ENCODE peak calls at places on chromosome 13, in eight cellular contexts. One of them, this sample, is unnamed.

GRCh38 chr13:102021777-102022176 is 380.1 kb downstream of the FGF14 start:
- DNase-seq in mucosa of gallbladder: no peak
- DNase-seq in cardiac muscle cell: no peak
- DNase-seq in activated T-cell treated with anti-CD3 and anti-CD28 coated beads, Interleukin-2, amount 50 U/mL, for 4 hours: no peak
- DNase-seq in prostate gland: no peak
- DNase-seq in body of pancreas: no peak
- DNase-seq in ELR: no peak
- DNase-seq in left colon: no peak
- DNase-seq in this sample: no peak

GRCh38 chr13:73158851-73159250 is 100.0 kb downstream of the KLF5 start:
- DNase-seq in mucosa of gallbladder: no peak
- DNase-seq in cardiac muscle cell: no peak
- DNase-seq in activated T-cell treated with anti-CD3 and anti-CD28 coated beads, Interleukin-2, amount 50 U/mL, for 4 hours: no peak
- DNase-seq in prostate gland: no peak
- DNase-seq in body of pancreas: no peak
- DNase-seq in ELR: peak
- DNase-seq in left colon: no peak
- DNase-seq in this sample: no peak

GRCh38 chr13:20054586-20054985 is 96.1 kb downstream of the ZMYM2 start:
- DNase-seq in mucosa of gallbladder: no peak
- DNase-seq in cardiac muscle cell: no peak
- DNase-seq in activated T-cell treated with anti-CD3 and anti-CD28 coated beads, Interleukin-2, amount 50 U/mL, for 4 hours: no peak
- DNase-seq in prostate gland: no peak
- DNase-seq in body of pancreas: no peak
- DNase-seq in ELR: no peak
- DNase-seq in left colon: no peak
- DNase-seq in this sample: no peak

GRCh38 chr13:26949701-26950345 is 189.2 kb upstream of the GPR12 start:
- DNase-seq in mucosa of gallbladder: no peak
- DNase-seq in cardiac muscle cell: no peak
- DNase-seq in activated T-cell treated with anti-CD3 and anti-CD28 coated beads, Interleukin-2, amount 50 U/mL, for 4 hours: no peak
- DNase-seq in prostate gland: no peak
- DNase-seq in body of pancreas: no peak
- DNase-seq in ELR: no peak
- DNase-seq in left colon: no peak
- DNase-seq in this sample: no peak

GRCh38 chr13:75480691-75481175 is 1.2 kb downstream of the TBC1D4 start:
- DNase-seq in mucosa of gallbladder: peak
- DNase-seq in cardiac muscle cell: peak
- DNase-seq in activated T-cell treated with anti-CD3 and anti-CD28 coated beads, Interleukin-2, amount 50 U/mL, for 4 hours: peak
- DNase-seq in prostate gland: peak
- DNase-seq in body of pancreas: peak
- DNase-seq in ELR: peak
- DNase-seq in left colon: peak
- DNase-seq in this sample: peak

GRCh38 chr13:52137489-52137888 is 8.6 kb upstream of the NEK5 start:
- DNase-seq in mucosa of gallbladder: no peak
- DNase-seq in cardiac muscle cell: no peak
- DNase-seq in activated T-cell treated with anti-CD3 and anti-CD28 coated beads, Interleukin-2, amount 50 U/mL, for 4 hours: no peak
- DNase-seq in prostate gland: no peak
- DNase-seq in body of pancreas: no peak
- DNase-seq in ELR: no peak
- DNase-seq in left colon: no peak
- DNase-seq in this sample: no peak

GRCh38 chr13:80141114-80141849 is 199.6 kb downstream of the SPRY2 start:
- DNase-seq in mucosa of gallbladder: peak
- DNase-seq in cardiac muscle cell: peak
- DNase-seq in activated T-cell treated with anti-CD3 and anti-CD28 coated beads, Interleukin-2, amount 50 U/mL, for 4 hours: no peak
- DNase-seq in prostate gland: no peak
- DNase-seq in body of pancreas: peak
- DNase-seq in ELR: no peak
- DNase-seq in left colon: no peak
- DNase-seq in this sample: peak

GRCh38 chr13:42946927-42947326 is 45.1 kb downstream of the EPSTI1 start:
- DNase-seq in mucosa of gallbladder: no peak
- DNase-seq in cardiac muscle cell: no peak
- DNase-seq in activated T-cell treated with anti-CD3 and anti-CD28 coated beads, Interleukin-2, amount 50 U/mL, for 4 hours: no peak
- DNase-seq in prostate gland: no peak
- DNase-seq in body of pancreas: no peak
- DNase-seq in ELR: no peak
- DNase-seq in left colon: no peak
- DNase-seq in this sample: no peak

GRCh38 chr13:81872581-81872980 is 1531.7 kb upstream of the SPRY2 start:
- DNase-seq in mucosa of gallbladder: no peak
- DNase-seq in cardiac muscle cell: peak
- DNase-seq in activated T-cell treated with anti-CD3 and anti-CD28 coated beads, Interleukin-2, amount 50 U/mL, for 4 hours: no peak
- DNase-seq in prostate gland: no peak
- DNase-seq in body of pancreas: no peak
- DNase-seq in ELR: peak
- DNase-seq in left colon: no peak
- DNase-seq in this sample: no peak

GRCh38 chr13:31614704-31615103 is 124.6 kb upstream of the RXFP2 start:
- DNase-seq in mucosa of gallbladder: no peak
- DNase-seq in cardiac muscle cell: no peak
- DNase-seq in activated T-cell treated with anti-CD3 and anti-CD28 coated beads, Interleukin-2, amount 50 U/mL, for 4 hours: no peak
- DNase-seq in prostate gland: no peak
- DNase-seq in body of pancreas: no peak
- DNase-seq in ELR: no peak
- DNase-seq in left colon: no peak
- DNase-seq in this sample: no peak

GRCh38 chr13:97267418-97268059 is 45.4 kb downstream of the MBNL2 start:
- DNase-seq in mucosa of gallbladder: no peak
- DNase-seq in cardiac muscle cell: no peak
- DNase-seq in activated T-cell treated with anti-CD3 and anti-CD28 coated beads, Interleukin-2, amount 50 U/mL, for 4 hours: no peak
- DNase-seq in prostate gland: no peak
- DNase-seq in body of pancreas: no peak
- DNase-seq in ELR: no peak
- DNase-seq in left colon: no peak
- DNase-seq in this sample: no peak

GRCh38 chr13:67238277-67238859 is 8.2 kb upstream of the PCDH9 start:
- DNase-seq in mucosa of gallbladder: no peak
- DNase-seq in cardiac muscle cell: peak
- DNase-seq in activated T-cell treated with anti-CD3 and anti-CD28 coated beads, Interleukin-2, amount 50 U/mL, for 4 hours: no peak
- DNase-seq in prostate gland: no peak
- DNase-seq in body of pancreas: no peak
- DNase-seq in ELR: peak
- DNase-seq in left colon: no peak
- DNase-seq in this sample: no peak

GRCh38 chr13:21823949-21824348 is 153.1 kb downstream of the FGF9 start:
- DNase-seq in mucosa of gallbladder: no peak
- DNase-seq in cardiac muscle cell: no peak
- DNase-seq in activated T-cell treated with anti-CD3 and anti-CD28 coated beads, Interleukin-2, amount 50 U/mL, for 4 hours: no peak
- DNase-seq in prostate gland: no peak
- DNase-seq in body of pancreas: no peak
- DNase-seq in ELR: no peak
- DNase-seq in left colon: no peak
- DNase-seq in this sample: no peak

GRCh38 chr13:100100115-100100879 is 11.4 kb downstream of the PCCA start:
- DNase-seq in mucosa of gallbladder: peak
- DNase-seq in cardiac muscle cell: no peak
- DNase-seq in activated T-cell treated with anti-CD3 and anti-CD28 coated beads, Interleukin-2, amount 50 U/mL, for 4 hours: no peak
- DNase-seq in prostate gland: peak
- DNase-seq in body of pancreas: peak
- DNase-seq in ELR: peak
- DNase-seq in left colon: no peak
- DNase-seq in this sample: peak

GRCh38 chr13:73189766-73190165 is 131.0 kb downstream of the KLF5 start:
- DNase-seq in mucosa of gallbladder: no peak
- DNase-seq in cardiac muscle cell: no peak
- DNase-seq in activated T-cell treated with anti-CD3 and anti-CD28 coated beads, Interleukin-2, amount 50 U/mL, for 4 hours: no peak
- DNase-seq in prostate gland: no peak
- DNase-seq in body of pancreas: no peak
- DNase-seq in ELR: no peak
- DNase-seq in left colon: no peak
- DNase-seq in this sample: no peak

GRCh38 chr13:76894401-76895110 is 8.4 kb upstream of the KCTD12 start:
- DNase-seq in mucosa of gallbladder: no peak
- DNase-seq in cardiac muscle cell: no peak
- DNase-seq in activated T-cell treated with anti-CD3 and anti-CD28 coated beads, Interleukin-2, amount 50 U/mL, for 4 hours: no peak
- DNase-seq in prostate gland: no peak
- DNase-seq in body of pancreas: no peak
- DNase-seq in ELR: no peak
- DNase-seq in left colon: no peak
- DNase-seq in this sample: no peak

GRCh38 chr13:21355304-21355703 is 103.8 kb downstream of the ZDHHC20 start:
- DNase-seq in mucosa of gallbladder: no peak
- DNase-seq in cardiac muscle cell: no peak
- DNase-seq in activated T-cell treated with anti-CD3 and anti-CD28 coated beads, Interleukin-2, amount 50 U/mL, for 4 hours: no peak
- DNase-seq in prostate gland: no peak
- DNase-seq in body of pancreas: no peak
- DNase-seq in ELR: no peak
- DNase-seq in left colon: no peak
- DNase-seq in this sample: no peak

GRCh38 chr13:40061466-40062450 is 406.3 kb downstream of the COG6 start:
- DNase-seq in mucosa of gallbladder: no peak
- DNase-seq in cardiac muscle cell: no peak
- DNase-seq in activated T-cell treated with anti-CD3 and anti-CD28 coated beads, Interleukin-2, amount 50 U/mL, for 4 hours: no peak
- DNase-seq in prostate gland: no peak
- DNase-seq in body of pancreas: peak
- DNase-seq in ELR: peak
- DNase-seq in left colon: no peak
- DNase-seq in this sample: no peak

GRCh38 chr13:32902898-32903297 is 113.3 kb upstream of the KL start:
- DNase-seq in mucosa of gallbladder: peak
- DNase-seq in cardiac muscle cell: no peak
- DNase-seq in activated T-cell treated with anti-CD3 and anti-CD28 coated beads, Interleukin-2, amount 50 U/mL, for 4 hours: no peak
- DNase-seq in prostate gland: no peak
- DNase-seq in body of pancreas: peak
- DNase-seq in ELR: no peak
- DNase-seq in left colon: peak
- DNase-seq in this sample: peak

GRCh38 chr13:77874406-77874805 is 44.2 kb downstream of the EDNRB start:
- DNase-seq in mucosa of gallbladder: no peak
- DNase-seq in cardiac muscle cell: no peak
- DNase-seq in activated T-cell treated with anti-CD3 and anti-CD28 coated beads, Interleukin-2, amount 50 U/mL, for 4 hours: no peak
- DNase-seq in prostate gland: no peak
- DNase-seq in body of pancreas: no peak
- DNase-seq in ELR: peak
- DNase-seq in left colon: no peak
- DNase-seq in this sample: no peak